ENCODE peak calls at places on chromosomes 12 and 14, in eight cellular contexts. W, C, G, E, U, I, Z and S are unnamed samples.

GRCh38 chr14:69049675-69050074 is 70.6 kb upstream of the ACTN1 start:
- DNase-seq in G (no peak), C (no peak), U (no peak), I (peak; percentile 70), E (no peak), Z (no peak), W (no peak), S (no peak)

GRCh38 chr14:52131640-52132320 is 62.9 kb upstream of the NID2 start:
- DNase-seq in Z (peak; percentile 93), W (peak; percentile 19), G (no peak), E (peak; percentile 73), C (peak; percentile 81), I (peak; percentile 92), U (peak; percentile 57), S (peak; percentile 90)

GRCh38 chr12:2094597-2094996 is 41.8 kb downstream of the CACNA1C start:
- DNase-seq in C (no peak), E (no peak), I (no peak), Z (no peak), G (no peak), U (peak; percentile 4), W (no peak), S (no peak)

GRCh38 chr12:42360747-42361403 is 34.9 kb downstream of the PPHLN1 start:
- DNase-seq in C (no peak), G (no peak), Z (no peak), I (no peak), E (no peak), U (no peak), W (no peak), S (no peak)

GRCh38 chr12:106386836-106387555 is 29.4 kb downstream of the POLR3B start:
- DNase-seq in G (no peak), U (no peak), I (no peak), W (no peak), Z (no peak), E (no peak), C (no peak), S (no peak)

GRCh38 chr12:57929092-57929830 is 12.1 kb upstream of the ATP23 start:
- DNase-seq in U (no peak), I (no peak), G (no peak), E (no peak), Z (no peak), W (no peak), C (no peak), S (no peak)

GRCh38 chr12:29754235-29755189 is 29.2 kb downstream of the TMTC1 start:
- DNase-seq in W (no peak), U (no peak), I (no peak), G (no peak), C (no peak), E (no peak), Z (no peak), S (no peak)

GRCh38 chr14:21087294-21088091 is 11.0 kb downstream of the ZNF219 start:
- DNase-seq in C (no peak), U (peak; percentile 77), G (peak; percentile 51), W (no peak), E (no peak), I (no peak), Z (no peak), S (peak; percentile 55)

GRCh38 chr14:100606687-100607610 is 19.7 kb upstream of the BEGAIN start:
- DNase-seq in I (no peak), W (no peak), E (peak; percentile 29), Z (no peak), U (no peak), C (peak; percentile 28), G (no peak), S (no peak)

GRCh38 chr12:68358532-68359485 is 26.6 kb upstream of the MDM1 start:
- DNase-seq in G (peak; percentile 49), I (peak; percentile 74), E (no peak), U (peak; percentile 80), W (peak; percentile 36), C (no peak), Z (peak; percentile 16), S (peak; percentile 50)

GRCh38 chr12:91098942-91099341 is 12.4 kb downstream of the LUM start:
- DNase-seq in C (peak; percentile 34), I (peak; percentile 74), G (no peak), E (peak; percentile 58), Z (no peak), U (no peak), W (no peak), S (peak; percentile 100)

GRCh38 chr14:99508896-99509629 is 27.9 kb downstream of the CCNK start:
- DNase-seq in C (no peak), Z (no peak), E (peak; percentile 58), I (peak; percentile 21), G (no peak), W (no peak), U (no peak), S (peak; percentile 33)

GRCh38 chr14:68951051-68951797 is 27.9 kb downstream of the ACTN1 start:
- DNase-seq in G (no peak), U (no peak), C (peak; percentile 87), E (peak; percentile 96), W (peak; percentile 93), I (peak; percentile 99), Z (peak; percentile 75), S (peak; percentile 96)

GRCh38 chr12:106866426-106867080 is 89.2 kb upstream of the TMEM263 start:
- DNase-seq in G (no peak), C (no peak), U (no peak), Z (no peak), E (no peak), W (no peak), I (no peak), S (peak; percentile 11)

GRCh38 chr12:112777387-112778025 is 14.0 kb upstream of the RPH3A start:
- DNase-seq in E (no peak), C (no peak), G (no peak), I (no peak), Z (no peak), W (no peak), U (no peak), S (no peak)

GRCh38 chr12:10982244-10982643 is 4.5 kb downstream of the TAS2R50 start:
- DNase-seq in U (no peak), C (no peak), I (no peak), Z (no peak), E (no peak), G (peak; percentile 18), W (no peak), S (no peak)

GRCh38 chr12:17361224-17361623 is 728.8 kb downstream of the RERGL start:
- DNase-seq in I (no peak), G (no peak), Z (no peak), E (no peak), C (no peak), U (no peak), W (no peak), S (no peak)

GRCh38 chr12:124939428-124940142 is 25.1 kb upstream of the UBC start:
- DNase-seq in I (peak; percentile 91), U (peak; percentile 91), E (peak; percentile 93), G (peak; percentile 77), Z (peak; percentile 94), W (peak; percentile 60), C (peak; percentile 93), S (peak; percentile 96)

GRCh38 chr14:103313704-103314103 is 20.3 kb upstream of the EIF5 start:
- DNase-seq in I (no peak), G (no peak), E (peak; percentile 17), Z (no peak), W (no peak), U (no peak), C (no peak), S (no peak)

GRCh38 chr12:182381-182883 is 31.5 kb downstream of the SLC6A12 start:
- DNase-seq in U (no peak), C (no peak), G (no peak), W (no peak), Z (peak; percentile 14), I (no peak), E (no peak), S (peak; percentile 39)

GRCh38 chr12:110467847-110468211 is 228 bp downstream of the GPN3 start:
- DNase-seq in W (no peak), Z (no peak), C (no peak), U (no peak), I (no peak), E (no peak), G (no peak), S (no peak)

GRCh38 chr12:120977531-120978295 is 630 bp upstream of the HNF1A start:
- DNase-seq in U (no peak), G (no peak), C (no peak), W (no peak), E (no peak), I (no peak), Z (no peak), S (no peak)
- H3K4me3 ChIP-seq in U (no peak overlapping the region), G (no peak overlapping the region), C (no peak overlapping the region), W (no peak overlapping the region), E (no peak overlapping the region), I (no peak overlapping the region), Z (no peak overlapping the region), S (no peak overlapping the region)

GRCh38 chr12:62260733-62261683 is 804 bp downstream of the USP15 start:
- DNase-seq in G (peak; percentile 10), U (peak; percentile 88), I (peak; percentile 13), E (peak; percentile 59), Z (peak; percentile 28), C (no peak), W (no peak), S (peak; percentile 40)
- H3K4me1 ChIP-seq in G (peaks cover 65% of the 10 kb centered on the region), U (peaks cover 42% of the 10 kb centered on the region), I (no peaks in the 10 kb centered on the region), E (peaks cover 40% of the 10 kb centered on the region), Z (no peaks in the 10 kb centered on the region), C (peaks cover 10% of the 10 kb centered on the region), W (peaks cover 37% of the 10 kb centered on the region), S (no peaks in the 10 kb centered on the region)

GRCh38 chr12:26855337-26856089 is 22.5 kb upstream of the ITPR2 start:
- DNase-seq in C (no peak), G (no peak), E (no peak), U (no peak), I (no peak), W (no peak), Z (no peak), S (no peak)

GRCh38 chr12:26857465-26858176 is 24.6 kb upstream of the ITPR2 start:
- DNase-seq in U (no peak), G (no peak), C (no peak), I (no peak), E (no peak), W (no peak), Z (no peak), S (no peak)

GRCh38 chr12:26848156-26848825 is 15.3 kb upstream of the ITPR2 start:
- DNase-seq in G (no peak), W (no peak), E (no peak), I (no peak), Z (no peak), U (no peak), C (no peak), S (no peak)

GRCh38 chr12:26853303-26854027 is 20.5 kb upstream of the ITPR2 start:
- DNase-seq in W (no peak), C (peak; percentile 66), Z (peak; percentile 72), U (peak; percentile 84), E (peak; percentile 68), G (peak; percentile 55), I (peak; percentile 50), S (no peak)

DNA sequence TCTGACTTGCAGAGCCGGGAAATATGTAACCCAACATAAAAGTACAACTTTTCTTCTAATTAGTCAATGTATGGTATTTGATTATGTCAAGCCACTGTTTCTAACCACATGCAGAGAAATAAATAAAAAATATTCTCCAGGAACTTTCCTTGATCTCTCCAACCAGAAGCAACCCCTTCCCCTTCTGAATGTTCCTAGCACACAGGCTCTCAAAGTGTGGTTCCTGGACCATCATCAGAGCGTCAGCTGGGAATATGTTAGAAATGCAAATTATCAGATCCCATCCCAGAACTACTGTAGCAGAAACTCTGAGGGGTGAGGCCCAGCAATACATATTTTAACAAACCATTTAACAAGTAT is 21.0 kb upstream of the ITPR2 start:
- DNase-seq in C (no peak), G (no peak), Z (no peak), U (no peak), E (no peak), I (no peak), W (no peak), S (no peak)
- H3K4me3 ChIP-seq in C (no peak overlapping the region), G (no peak overlapping the region), Z (no peak overlapping the region), U (no peak overlapping the region), E (no peak overlapping the region), I (no peak overlapping the region), W (no peak overlapping the region), S (no peak overlapping the region)

GRCh38 chr12:98059659-98060343 is 455.6 kb upstream of the TMPO start:
- DNase-seq in E (no peak), C (no peak), U (no peak), I (no peak), W (no peak), G (no peak), Z (no peak), S (no peak)
- H3K4me1 ChIP-seq in E (peaks cover 1% of the 10 kb centered on the region), C (no peaks in the 10 kb centered on the region), U (no peaks in the 10 kb centered on the region), I (no peaks in the 10 kb centered on the region), W (no peaks in the 10 kb centered on the region), G (no peaks in the 10 kb centered on the region), Z (no peaks in the 10 kb centered on the region), S (no peaks in the 10 kb centered on the region)